ENCODE peak calls at places on chromosome 2, in six cellular contexts. P is HCT116, N is osteoblast, X is OCI-LY7, V is IMR-90, M is mesendoderm. T is an unnamed sample. For H3K4me1, the result is how much of the 10 kb centered on the place peaks cover.

GRCh38 chr2:152875832-152876669 is 157.6 kb downstream of the ARL6IP6 start:
- DNase-seq in P (no peak), N (no peak), X (no peak), V (peak), M (no peak), T (peak)

GRCh38 chr2:188414412-188414811 is 122.7 kb downstream of the GULP1 start:
- DNase-seq in P (no peak), N (no peak), X (no peak), V (peak), M (no peak), T (peak)

GRCh38 chr2:230134496-230135073 is 65.9 kb upstream of the SLC16A14 start:
- DNase-seq in P (no peak), N (peak), X (no peak), V (peak), M (no peak), T (peak)

GRCh38 chr2:21633531-21634310 is 510.0 kb downstream of the TDRD15 start:
- DNase-seq in P (no peak), N (no peak), X (no peak), V (no peak), M (peak), T (no peak)

GRCh38 chr2:232455426-232456255 is at the start of gene ALPI:
- DNase-seq in P (no peak), N (peak), X (no peak), V (no peak), M (no peak), T (no peak)

GRCh38 chr2:85712261-85712660 is 18.1 kb downstream of the GNLY start:
- DNase-seq in P (no peak), N (no peak), X (no peak), V (no peak), M (no peak), T (no peak)

GRCh38 chr2:158460632-158461297 is 4.0 kb downstream of the PKP4 start:
- DNase-seq in P (no peak), N (no peak), X (no peak), V (no peak), M (peak), T (peak)

GRCh38 chr2:237026981-237027711 is 58.5 kb upstream of the COPS8 start:
- DNase-seq in P (peak), N (peak), X (peak), V (peak), M (peak), T (peak)

GRCh38 chr2:75602724-75603342 is 42.1 kb upstream of the EVA1A start:
- DNase-seq in P (no peak), N (peak), X (no peak), V (peak), M (no peak), T (peak)

GRCh38 chr2:193502363-193503035 is 1307.8 kb upstream of the TMEFF2 start:
- DNase-seq in P (no peak), N (no peak), X (no peak), V (no peak), M (peak), T (no peak)

GRCh38 chr2:153963247-153963646 is 91.5 kb downstream of the GALNT13 start:
- DNase-seq in P (no peak), N (no peak), X (no peak), V (no peak), M (no peak), T (no peak)

GRCh38 chr2:233262562-233262961 is 11.1 kb downstream of the ATG16L1 start:
- DNase-seq in P (no peak), N (no peak), X (no peak), V (no peak), M (no peak), T (no peak)

GRCh38 chr2:54704688-54705605 is 18.5 kb upstream of the EML6 start:
- DNase-seq in P (peak), N (no peak), X (peak), V (peak), M (peak), T (peak)

GRCh38 chr2:227805578-227805977 is 8.1 kb upstream of the CCL20 start:
- DNase-seq in P (no peak), N (no peak), X (no peak), V (no peak), M (no peak), T (no peak)

GRCh38 chr2:149826471-149827125 is 239.0 kb upstream of the MMADHC start:
- DNase-seq in P (no peak), N (no peak), X (no peak), V (peak), M (no peak), T (peak)

GRCh38 chr2:100054426-100054825 is 88.0 kb downstream of the AFF3 start:
- DNase-seq in P (no peak), N (no peak), X (no peak), V (no peak), M (no peak), T (no peak)

GRCh38 chr2:14626873-14627272 is 5.6 kb upstream of the LRATD1 start:
- DNase-seq in P (no peak), N (no peak), X (no peak), V (no peak), M (no peak), T (no peak)

GRCh38 chr2:67599561-67599960 is 202.4 kb downstream of the ETAA1 start:
- DNase-seq in P (no peak), N (no peak), X (no peak), V (peak), M (no peak), T (no peak)

GRCh38 chr2:192051533-192051932 is 143.2 kb downstream of the TMEFF2 start:
- DNase-seq in P (no peak), N (no peak), X (no peak), V (no peak), M (no peak), T (no peak)

GRCh38 chr2:60247471-60247870 is 306.0 kb downstream of the BCL11A start:
- DNase-seq in P (no peak), N (no peak), X (no peak), V (no peak), M (no peak), T (no peak)

GRCh38 chr2:18384242-18384641 is 176.2 kb downstream of the RDH14 start:
- DNase-seq in P (no peak), N (no peak), X (no peak), V (peak), M (no peak), T (no peak)

GRCh38 chr2:18387479-18388206 is 172.8 kb downstream of the RDH14 start:
- DNase-seq in P (peak), N (peak), X (peak), V (peak), M (peak), T (peak)
- H3K4me1 ChIP-seq in P (under half), N (under half), X (under half), V (under half), M (under half), T (under half)

DNA sequence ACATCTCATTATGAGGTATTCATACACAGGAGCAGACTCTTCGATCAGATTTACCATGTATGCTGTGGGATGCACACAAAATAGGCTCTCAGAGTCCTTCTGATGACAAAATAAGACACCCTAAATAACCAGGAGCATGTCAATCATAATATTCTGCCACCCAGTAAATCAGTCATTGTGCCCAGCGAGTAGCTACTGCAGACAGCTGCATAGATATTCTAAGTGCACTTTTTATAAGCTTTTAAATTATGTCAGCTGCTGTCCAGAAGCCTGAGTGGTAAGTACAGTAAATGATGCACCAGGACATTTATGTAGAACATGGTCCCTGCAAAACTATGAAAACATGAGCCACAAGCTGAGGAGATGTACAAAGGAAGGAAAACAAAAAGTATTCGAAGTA is 102.9 kb downstream of the CCDC141 start:
- DNase-seq in P (no peak), N (no peak), X (no peak), V (no peak), M (no peak), T (no peak)
- H3K4me2 ChIP-seq in P (no peak), N (no peak), X (no peak), V (no peak), M (no peak), T (no peak)

GRCh38 chr2:215660687-215661086 is 224.8 kb upstream of the FN1 start:
- DNase-seq in P (no peak), N (no peak), X (no peak), V (peak), M (no peak), T (peak)
- H3K4me1 ChIP-seq in P (under half), N (under half), X (under half), V (under half), M (under half), T (half or more)

DNA sequence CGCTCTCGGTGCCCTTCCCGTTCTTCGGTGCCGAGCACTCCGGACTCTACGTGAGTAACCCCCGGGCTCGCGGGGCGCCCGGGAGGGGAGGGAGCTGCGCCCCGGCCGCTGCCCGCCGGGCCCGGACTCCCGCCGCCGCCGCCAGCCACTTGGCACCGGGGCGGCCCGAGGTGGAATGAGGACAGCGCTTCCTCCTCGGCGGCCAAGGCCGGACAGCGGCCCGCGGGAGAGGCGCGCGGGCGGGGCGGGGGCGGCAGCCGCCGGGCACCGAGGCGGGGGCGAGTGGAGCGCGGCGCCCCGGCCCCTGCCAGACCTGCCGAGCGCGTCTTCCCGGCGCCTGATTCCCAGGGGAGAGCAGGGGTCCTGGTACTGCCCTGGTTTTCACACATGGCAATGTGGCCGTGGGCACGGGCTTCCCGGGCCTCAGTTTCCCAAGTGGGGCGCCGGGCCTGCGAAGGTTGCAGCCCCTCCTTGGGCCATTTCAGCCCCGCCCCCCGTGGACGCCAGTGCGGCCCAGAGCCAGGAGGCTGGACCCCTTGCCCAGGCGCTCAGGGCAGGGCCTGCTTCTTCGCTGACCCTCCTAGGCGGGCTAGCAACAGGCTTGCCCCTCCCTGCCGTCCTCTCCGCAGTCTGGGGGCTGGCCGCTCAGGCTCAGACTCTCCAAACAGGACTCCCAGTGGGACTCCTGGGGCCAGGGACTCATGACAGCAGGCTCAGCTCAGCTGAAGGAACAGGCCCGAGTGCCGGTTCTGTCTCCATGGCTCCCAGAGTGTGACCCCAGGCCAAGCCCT is 778 bp downstream of the SNED1 start:
- DNase-seq in P (no peak), N (peak), X (no peak), V (no peak), M (no peak), T (peak)
- H3K4me2 ChIP-seq in P (peak), N (peak), X (no peak), V (peak), M (peak), T (peak)